ENCODE peak calls at places on chromosomes 7 and 10, in six cellular contexts. One of them, this sample, is unnamed. For H3K4me1, the result is how much of the 10 kb centered on the place peaks cover.

GRCh38 chr10:112565434-112566053 is 118.5 kb downstream of the VTI1A start:
- DNase-seq in thyroid gland: peak
- DNase-seq in astrocyte: peak
- DNase-seq in spleen: no peak
- DNase-seq in hepatocyte: peak
- DNase-seq in A549: peak
- DNase-seq in this sample: peak

GRCh38 chr7:46583606-46584005 is 662.5 kb upstream of the IGFBP3 start:
- DNase-seq in thyroid gland: no peak
- DNase-seq in astrocyte: peak
- DNase-seq in spleen: no peak
- DNase-seq in hepatocyte: no peak
- DNase-seq in A549: no peak
- DNase-seq in this sample: no peak

GRCh38 chr7:36119005-36119711 is 33.9 kb upstream of the EEPD1 start:
- DNase-seq in thyroid gland: no peak
- DNase-seq in astrocyte: peak
- DNase-seq in spleen: no peak
- DNase-seq in hepatocyte: peak
- DNase-seq in A549: no peak
- DNase-seq in this sample: no peak

GRCh38 chr10:100637785-100638184 is 102.0 kb downstream of the HIF1AN start:
- DNase-seq in thyroid gland: no peak
- DNase-seq in astrocyte: no peak
- DNase-seq in spleen: no peak
- DNase-seq in hepatocyte: peak
- DNase-seq in A549: peak
- DNase-seq in this sample: peak

GRCh38 chr7:132343196-132343595 is 233.1 kb downstream of the PLXNA4 start:
- DNase-seq in thyroid gland: no peak
- DNase-seq in astrocyte: no peak
- DNase-seq in spleen: no peak
- DNase-seq in hepatocyte: no peak
- DNase-seq in A549: no peak
- DNase-seq in this sample: no peak

GRCh38 chr7:51316666-51317581 is at the start of gene COBL:
- DNase-seq in thyroid gland: peak
- DNase-seq in astrocyte: no peak
- DNase-seq in spleen: no peak
- DNase-seq in hepatocyte: peak
- DNase-seq in A549: peak
- DNase-seq in this sample: peak

GRCh38 chr7:114413741-114414140 is 874 bp upstream of the FOXP2 start:
- DNase-seq in thyroid gland: peak
- DNase-seq in astrocyte: no peak
- DNase-seq in spleen: no peak
- DNase-seq in hepatocyte: no peak
- DNase-seq in A549: no peak
- DNase-seq in this sample: no peak

GRCh38 chr7:118844748-118845147 is 620.2 kb downstream of the ANKRD7 start:
- DNase-seq in thyroid gland: no peak
- DNase-seq in astrocyte: no peak
- DNase-seq in spleen: no peak
- DNase-seq in hepatocyte: no peak
- DNase-seq in A549: no peak
- DNase-seq in this sample: no peak

GRCh38 chr7:70704921-70705346 is 427.0 kb upstream of the GALNT17 start:
- DNase-seq in thyroid gland: no peak
- DNase-seq in astrocyte: peak
- DNase-seq in spleen: no peak
- DNase-seq in hepatocyte: no peak
- DNase-seq in A549: no peak
- DNase-seq in this sample: no peak

GRCh38 chr10:107671968-107672367 is 507.5 kb upstream of the SORCS1 start:
- DNase-seq in thyroid gland: no peak
- DNase-seq in astrocyte: no peak
- DNase-seq in spleen: no peak
- DNase-seq in hepatocyte: no peak
- DNase-seq in A549: no peak
- DNase-seq in this sample: no peak

GRCh38 chr7:32223071-32223650 is 153.0 kb upstream of the PDE1C start:
- DNase-seq in thyroid gland: no peak
- DNase-seq in astrocyte: no peak
- DNase-seq in spleen: no peak
- DNase-seq in hepatocyte: no peak
- DNase-seq in A549: no peak
- DNase-seq in this sample: no peak

GRCh38 chr10:110103921-110104461 is 96.2 kb downstream of the ADD3 start:
- DNase-seq in thyroid gland: no peak
- DNase-seq in astrocyte: no peak
- DNase-seq in spleen: no peak
- DNase-seq in hepatocyte: no peak
- DNase-seq in A549: no peak
- DNase-seq in this sample: no peak

GRCh38 chr10:76080406-76080805 is 649.0 kb downstream of the LRMDA start:
- DNase-seq in thyroid gland: no peak
- DNase-seq in astrocyte: peak
- DNase-seq in spleen: no peak
- DNase-seq in hepatocyte: no peak
- DNase-seq in A549: no peak
- DNase-seq in this sample: no peak

GRCh38 chr10:30822693-30823465 is 193.3 kb upstream of the LYZL2 start:
- DNase-seq in thyroid gland: peak
- DNase-seq in astrocyte: no peak
- DNase-seq in spleen: peak
- DNase-seq in hepatocyte: no peak
- DNase-seq in A549: no peak
- DNase-seq in this sample: no peak

GRCh38 chr10:100744980-100745881 is at the start of gene PAX2:
- DNase-seq in thyroid gland: no peak
- DNase-seq in astrocyte: no peak
- DNase-seq in spleen: no peak
- DNase-seq in hepatocyte: no peak
- DNase-seq in A549: peak
- DNase-seq in this sample: no peak

GRCh38 chr7:47536705-47537611 is 45.0 kb downstream of the TNS3 start:
- DNase-seq in thyroid gland: peak
- DNase-seq in astrocyte: peak
- DNase-seq in spleen: peak
- DNase-seq in hepatocyte: peak
- DNase-seq in A549: no peak
- DNase-seq in this sample: peak

GRCh38 chr10:129786216-129786615 is 177.9 kb downstream of the EBF3 start:
- DNase-seq in thyroid gland: no peak
- DNase-seq in astrocyte: no peak
- DNase-seq in spleen: peak
- DNase-seq in hepatocyte: no peak
- DNase-seq in A549: no peak
- DNase-seq in this sample: no peak

GRCh38 chr10:105797234-105797890 is 1156.3 kb downstream of the SORCS3 start:
- DNase-seq in thyroid gland: no peak
- DNase-seq in astrocyte: no peak
- DNase-seq in spleen: no peak
- DNase-seq in hepatocyte: peak
- DNase-seq in A549: peak
- DNase-seq in this sample: no peak

GRCh38 chr10:126127630-126128029 is 231.3 kb downstream of the FANK1 start:
- DNase-seq in thyroid gland: no peak
- DNase-seq in astrocyte: no peak
- DNase-seq in spleen: no peak
- DNase-seq in hepatocyte: no peak
- DNase-seq in A549: no peak
- DNase-seq in this sample: no peak

GRCh38 chr10:8430321-8430720 is 375.8 kb downstream of the GATA3 start:
- DNase-seq in thyroid gland: no peak
- DNase-seq in astrocyte: no peak
- DNase-seq in spleen: no peak
- DNase-seq in hepatocyte: no peak
- DNase-seq in A549: no peak
- DNase-seq in this sample: no peak

GRCh38 chr10:8424555-8425201 is 370.2 kb downstream of the GATA3 start:
- DNase-seq in thyroid gland: no peak
- DNase-seq in astrocyte: no peak
- DNase-seq in spleen: no peak
- DNase-seq in hepatocyte: no peak
- DNase-seq in A549: no peak
- DNase-seq in this sample: no peak

GRCh38 chr10:8431511-8431910 is 377.0 kb downstream of the GATA3 start:
- DNase-seq in thyroid gland: no peak
- DNase-seq in astrocyte: peak
- DNase-seq in spleen: no peak
- DNase-seq in hepatocyte: no peak
- DNase-seq in A549: no peak
- DNase-seq in this sample: no peak

GRCh38 chr10:8428654-8429053 is 374.2 kb downstream of the GATA3 start:
- DNase-seq in thyroid gland: no peak
- DNase-seq in astrocyte: no peak
- DNase-seq in spleen: no peak
- DNase-seq in hepatocyte: no peak
- DNase-seq in A549: no peak
- DNase-seq in this sample: no peak
- H3K4me1 ChIP-seq in thyroid gland: under half
- H3K4me1 ChIP-seq in astrocyte: under half
- H3K4me1 ChIP-seq in spleen: under half
- H3K4me1 ChIP-seq in hepatocyte: under half
- H3K4me1 ChIP-seq in A549: under half
- H3K4me1 ChIP-seq in this sample: under half

GRCh38 chr7:30179016-30179436 is 44.2 kb downstream of the MTURN start:
- DNase-seq in thyroid gland: no peak
- DNase-seq in astrocyte: no peak
- DNase-seq in spleen: no peak
- DNase-seq in hepatocyte: no peak
- DNase-seq in A549: no peak
- DNase-seq in this sample: no peak

GRCh38 chr7:30175171-30175570 is 40.4 kb downstream of the MTURN start:
- DNase-seq in thyroid gland: no peak
- DNase-seq in astrocyte: no peak
- DNase-seq in spleen: no peak
- DNase-seq in hepatocyte: no peak
- DNase-seq in A549: no peak
- DNase-seq in this sample: no peak

GRCh38 chr7:30180718-30181117 is 45.9 kb downstream of the MTURN start:
- DNase-seq in thyroid gland: no peak
- DNase-seq in astrocyte: no peak
- DNase-seq in spleen: no peak
- DNase-seq in hepatocyte: no peak
- DNase-seq in A549: no peak
- DNase-seq in this sample: no peak

GRCh38 chr7:30176463-30177090 is 41.8 kb downstream of the MTURN start:
- DNase-seq in thyroid gland: peak
- DNase-seq in astrocyte: no peak
- DNase-seq in spleen: no peak
- DNase-seq in hepatocyte: no peak
- DNase-seq in A549: no peak
- DNase-seq in this sample: no peak

DNA sequence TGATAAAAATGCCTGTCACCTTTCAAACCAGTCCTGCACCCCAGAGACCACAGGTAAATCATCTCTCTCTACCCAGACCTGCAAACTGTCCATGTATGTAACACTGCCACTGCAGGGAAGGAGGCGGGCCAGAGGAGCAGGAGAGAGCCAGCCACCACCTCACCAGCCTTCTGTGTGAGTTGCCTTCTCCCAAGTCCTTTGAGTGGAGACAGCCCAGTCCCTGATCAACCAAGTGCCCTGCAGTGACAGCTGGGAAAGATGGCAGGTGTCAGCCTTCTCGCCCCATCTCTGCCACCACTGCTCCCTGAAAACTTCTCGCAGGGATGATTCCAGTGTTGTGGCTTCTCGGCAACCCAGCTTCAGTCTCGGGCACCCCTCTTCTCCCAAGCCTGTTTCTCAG is 42.4 kb downstream of the MTURN start:
- DNase-seq in thyroid gland: no peak
- DNase-seq in astrocyte: no peak
- DNase-seq in spleen: no peak
- DNase-seq in hepatocyte: no peak
- DNase-seq in A549: no peak
- DNase-seq in this sample: no peak
- H3K4me1 ChIP-seq in thyroid gland: under half
- H3K4me1 ChIP-seq in astrocyte: under half
- H3K4me1 ChIP-seq in spleen: under half
- H3K4me1 ChIP-seq in hepatocyte: under half
- H3K4me1 ChIP-seq in A549: under half
- H3K4me1 ChIP-seq in this sample: under half

DNA sequence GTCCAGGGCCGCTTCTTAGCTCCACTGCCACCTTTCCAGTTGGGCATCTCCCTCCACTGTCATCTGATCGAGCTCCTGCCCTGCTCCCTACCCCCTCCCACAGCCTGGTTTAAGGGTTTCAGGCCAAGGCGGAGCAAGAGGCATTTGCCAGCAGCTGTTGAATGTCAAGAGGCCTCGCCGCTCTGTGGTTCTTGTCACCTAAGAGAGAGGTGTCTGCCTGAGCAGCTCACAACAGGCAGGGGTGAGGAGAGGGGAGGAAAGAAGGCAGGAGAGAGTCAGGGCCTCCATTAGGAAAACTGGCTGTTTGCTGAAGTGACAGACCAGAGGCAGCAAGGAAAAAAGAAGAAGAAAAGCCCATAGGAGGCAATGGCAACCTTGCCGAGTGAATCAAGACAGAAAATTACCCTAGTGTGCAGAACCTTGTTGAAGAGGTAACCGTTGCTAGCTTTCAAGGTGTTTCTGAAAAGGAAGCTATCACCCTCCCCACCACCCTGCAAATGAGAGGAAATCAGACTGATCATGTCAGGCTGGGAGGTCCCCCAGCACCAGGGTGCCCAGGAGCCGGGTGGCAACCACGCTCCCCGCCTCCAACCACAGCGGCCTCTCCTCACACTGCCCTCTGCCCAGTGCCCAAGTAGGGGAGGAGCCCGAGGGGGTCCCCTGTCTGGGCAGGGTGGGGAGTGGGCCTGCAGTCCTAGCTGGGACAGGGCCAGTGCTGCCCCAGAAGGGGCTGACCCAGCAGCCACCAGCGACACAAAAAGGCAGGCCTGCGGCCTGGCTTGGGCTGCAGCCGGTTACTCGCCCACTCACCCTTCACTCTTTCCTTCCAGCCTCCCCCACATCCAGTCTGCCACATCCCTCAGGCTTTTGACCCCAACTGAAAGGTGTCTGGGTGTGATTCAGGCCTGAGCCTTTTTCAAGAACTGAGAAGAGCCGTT is 7.1 kb downstream of the GATA3 start:
- DNase-seq in thyroid gland: peak
- DNase-seq in astrocyte: peak
- DNase-seq in spleen: no peak
- DNase-seq in hepatocyte: no peak
- DNase-seq in A549: no peak
- DNase-seq in this sample: no peak
- H3K4me1 ChIP-seq in thyroid gland: under half
- H3K4me1 ChIP-seq in astrocyte: under half
- H3K4me1 ChIP-seq in spleen: under half
- H3K4me1 ChIP-seq in hepatocyte: under half
- H3K4me1 ChIP-seq in A549: under half
- H3K4me1 ChIP-seq in this sample: under half

DNA sequence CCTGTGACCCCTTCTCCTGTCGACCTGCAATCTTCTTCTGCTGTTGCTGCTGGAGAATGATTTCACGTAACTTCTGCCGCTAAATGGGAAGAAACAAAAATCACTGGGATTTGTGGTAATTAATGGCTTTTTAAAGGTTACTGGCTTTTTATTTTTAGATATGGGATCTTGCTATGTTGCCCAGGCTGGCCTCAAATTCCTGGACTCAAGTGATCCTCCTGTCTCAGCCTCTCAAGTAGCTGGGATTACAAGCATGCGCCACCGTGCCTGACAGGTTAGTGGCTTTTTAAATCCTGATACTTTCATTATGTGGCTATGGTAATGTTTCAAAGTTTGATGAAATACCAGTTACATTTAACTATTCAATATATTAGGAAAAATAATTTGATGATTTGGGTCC is 154.6 kb downstream of the GALNT11 start:
- DNase-seq in thyroid gland: no peak
- DNase-seq in astrocyte: no peak
- DNase-seq in spleen: no peak
- DNase-seq in hepatocyte: no peak
- DNase-seq in A549: no peak
- DNase-seq in this sample: no peak
- H3K4me1 ChIP-seq in thyroid gland: under half
- H3K4me1 ChIP-seq in astrocyte: under half
- H3K4me1 ChIP-seq in spleen: under half
- H3K4me1 ChIP-seq in hepatocyte: under half
- H3K4me1 ChIP-seq in A549: under half
- H3K4me1 ChIP-seq in this sample: under half